ENCODE peak calls at places on chromosome 16, in four cellular contexts. One of them, this sample, is unnamed.

GRCh38 chr16:88759245-88759975 is 25.6 kb downstream of the PIEZO1 start:
- DNase-seq in tibial artery: no peak
- DNase-seq in ovary: peak; percentile 57
- DNase-seq in transverse colon: peak; percentile 85
- DNase-seq in this sample: no peak

GRCh38 chr16:66159987-66160386 is 206.5 kb upstream of the CDH5 start:
- DNase-seq in tibial artery: peak; percentile 31
- DNase-seq in ovary: no peak
- DNase-seq in transverse colon: no peak
- DNase-seq in this sample: no peak

GRCh38 chr16:28237754-28238357 is 26.1 kb upstream of the XPO6 start:
- DNase-seq in tibial artery: no peak
- DNase-seq in ovary: no peak
- DNase-seq in transverse colon: no peak
- DNase-seq in this sample: no peak

GRCh38 chr16:53849585-53849984 is 145.6 kb downstream of the FTO start:
- DNase-seq in tibial artery: no peak
- DNase-seq in ovary: no peak
- DNase-seq in transverse colon: no peak
- DNase-seq in this sample: no peak

GRCh38 chr16:6482861-6483530 is 849.6 kb upstream of the RBFOX1 start:
- DNase-seq in tibial artery: no peak
- DNase-seq in ovary: no peak
- DNase-seq in transverse colon: no peak
- DNase-seq in this sample: no peak

GRCh38 chr16:50679676-50680555 is 1.2 kb downstream of the SNX20 start:
- DNase-seq in tibial artery: peak; percentile 10
- DNase-seq in ovary: no peak
- DNase-seq in transverse colon: no peak
- DNase-seq in this sample: no peak

GRCh38 chr16:66189951-66190350 is 176.5 kb upstream of the CDH5 start:
- DNase-seq in tibial artery: no peak
- DNase-seq in ovary: no peak
- DNase-seq in transverse colon: no peak
- DNase-seq in this sample: no peak

GRCh38 chr16:87034317-87034716 is 282.9 kb downstream of the C16orf95 start:
- DNase-seq in tibial artery: no peak
- DNase-seq in ovary: no peak
- DNase-seq in transverse colon: no peak
- DNase-seq in this sample: no peak

GRCh38 chr16:49617016-49617569 is 238.8 kb downstream of the ZNF423 start:
- DNase-seq in tibial artery: no peak
- DNase-seq in ovary: no peak
- DNase-seq in transverse colon: no peak
- DNase-seq in this sample: no peak

GRCh38 chr16:76639685-76640289 is 362.6 kb downstream of the CNTNAP4 start:
- DNase-seq in tibial artery: no peak
- DNase-seq in ovary: no peak
- DNase-seq in transverse colon: no peak
- DNase-seq in this sample: no peak

GRCh38 chr16:54602666-54603065 is 316.1 kb upstream of the IRX3 start:
- DNase-seq in tibial artery: no peak
- DNase-seq in ovary: no peak
- DNase-seq in transverse colon: no peak
- DNase-seq in this sample: no peak

GRCh38 chr16:83817022-83817421 is 9.2 kb downstream of the HSBP1 start:
- DNase-seq in tibial artery: no peak
- DNase-seq in ovary: no peak
- DNase-seq in transverse colon: no peak
- DNase-seq in this sample: no peak

GRCh38 chr16:57640612-57641011 is 12.2 kb downstream of the ADGRG1 start:
- DNase-seq in tibial artery: no peak
- DNase-seq in ovary: no peak
- DNase-seq in transverse colon: no peak
- DNase-seq in this sample: no peak

GRCh38 chr16:53414381-53414780 is 19.9 kb upstream of the RBL2 start:
- DNase-seq in tibial artery: no peak
- DNase-seq in ovary: no peak
- DNase-seq in transverse colon: no peak
- DNase-seq in this sample: no peak

GRCh38 chr16:17328971-17329370 is 141.8 kb downstream of the XYLT1 start:
- DNase-seq in tibial artery: peak; percentile 82
- DNase-seq in ovary: peak; percentile 42
- DNase-seq in transverse colon: peak; percentile 63
- DNase-seq in this sample: no peak

GRCh38 chr16:47018223-47018891 is 44.9 kb upstream of the DNAJA2 start:
- DNase-seq in tibial artery: no peak
- DNase-seq in ovary: no peak
- DNase-seq in transverse colon: peak; percentile 66
- DNase-seq in this sample: no peak

GRCh38 chr16:9258423-9259051 is 167.1 kb downstream of the HAPSTR1 start:
- DNase-seq in tibial artery: no peak
- DNase-seq in ovary: no peak
- DNase-seq in transverse colon: peak; percentile 18
- DNase-seq in this sample: no peak

GRCh38 chr16:47008174-47008573 is 34.7 kb upstream of the DNAJA2 start:
- DNase-seq in tibial artery: no peak
- DNase-seq in ovary: no peak
- DNase-seq in transverse colon: no peak
- DNase-seq in this sample: no peak

GRCh38 chr16:8346291-8346690 is 244.0 kb downstream of the TMEM114 start:
- DNase-seq in tibial artery: no peak
- DNase-seq in ovary: no peak
- DNase-seq in transverse colon: no peak
- DNase-seq in this sample: no peak

GRCh38 chr16:67853670-67854069 is 6.2 kb upstream of the CENPT start:
- DNase-seq in tibial artery: no peak
- DNase-seq in ovary: no peak
- DNase-seq in transverse colon: no peak
- DNase-seq in this sample: no peak

GRCh38 chr16:21159281-21159951 is 942 bp downstream of the LDAF1 start:
- DNase-seq in tibial artery: peak; percentile 82
- DNase-seq in ovary: peak; percentile 39
- DNase-seq in transverse colon: peak; percentile 63
- DNase-seq in this sample: peak; percentile 89

GRCh38 chr16:85717393-85718152 is 28.8 kb upstream of the GINS2 start:
- DNase-seq in tibial artery: peak; percentile 71
- DNase-seq in ovary: peak; percentile 74
- DNase-seq in transverse colon: peak; percentile 72
- DNase-seq in this sample: peak; percentile 86

DNA sequence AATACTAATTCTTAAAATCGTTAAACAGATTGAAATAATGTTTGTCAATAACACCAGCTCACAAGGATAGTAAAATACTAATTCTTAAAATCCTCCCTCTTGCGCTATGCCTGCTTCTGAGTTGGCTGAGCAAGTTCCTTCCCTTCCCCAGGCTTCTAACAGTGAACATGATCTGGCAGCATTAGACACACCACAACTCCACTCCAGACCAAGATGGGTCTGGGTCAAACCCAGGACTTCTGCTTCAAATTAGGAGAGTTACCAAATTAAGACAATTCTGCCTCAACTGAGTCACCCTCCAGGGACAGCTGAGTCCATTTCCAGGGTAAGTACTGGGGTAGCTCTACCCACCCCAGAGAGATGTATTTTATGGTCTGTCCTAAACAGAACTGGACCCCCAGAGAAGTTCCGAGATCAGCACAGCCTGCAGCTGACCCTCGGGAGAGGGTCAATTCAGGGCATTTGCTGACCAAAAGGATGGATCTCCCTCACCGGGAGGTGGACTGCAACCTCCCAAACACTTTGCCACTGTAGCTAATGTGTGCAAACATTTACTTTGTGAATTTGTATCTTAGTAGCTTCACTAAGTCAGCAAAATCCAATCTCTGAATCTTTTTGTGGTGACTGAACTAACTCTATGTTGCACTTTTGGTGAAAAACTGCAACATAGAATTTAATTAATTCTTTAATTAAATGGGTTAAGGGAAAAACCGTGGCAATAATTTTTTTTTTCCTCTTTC is 48.8 kb downstream of the ADCY9 start:
- DNase-seq in tibial artery: no peak
- DNase-seq in ovary: no peak
- DNase-seq in transverse colon: no peak
- DNase-seq in this sample: no peak
- H3K27ac ChIP-seq in tibial artery: no peak overlapping the region
- H3K27ac ChIP-seq in ovary: no peak overlapping the region
- H3K27ac ChIP-seq in transverse colon: no peak overlapping the region
- H3K27ac ChIP-seq in this sample: no peak overlapping the region

DNA sequence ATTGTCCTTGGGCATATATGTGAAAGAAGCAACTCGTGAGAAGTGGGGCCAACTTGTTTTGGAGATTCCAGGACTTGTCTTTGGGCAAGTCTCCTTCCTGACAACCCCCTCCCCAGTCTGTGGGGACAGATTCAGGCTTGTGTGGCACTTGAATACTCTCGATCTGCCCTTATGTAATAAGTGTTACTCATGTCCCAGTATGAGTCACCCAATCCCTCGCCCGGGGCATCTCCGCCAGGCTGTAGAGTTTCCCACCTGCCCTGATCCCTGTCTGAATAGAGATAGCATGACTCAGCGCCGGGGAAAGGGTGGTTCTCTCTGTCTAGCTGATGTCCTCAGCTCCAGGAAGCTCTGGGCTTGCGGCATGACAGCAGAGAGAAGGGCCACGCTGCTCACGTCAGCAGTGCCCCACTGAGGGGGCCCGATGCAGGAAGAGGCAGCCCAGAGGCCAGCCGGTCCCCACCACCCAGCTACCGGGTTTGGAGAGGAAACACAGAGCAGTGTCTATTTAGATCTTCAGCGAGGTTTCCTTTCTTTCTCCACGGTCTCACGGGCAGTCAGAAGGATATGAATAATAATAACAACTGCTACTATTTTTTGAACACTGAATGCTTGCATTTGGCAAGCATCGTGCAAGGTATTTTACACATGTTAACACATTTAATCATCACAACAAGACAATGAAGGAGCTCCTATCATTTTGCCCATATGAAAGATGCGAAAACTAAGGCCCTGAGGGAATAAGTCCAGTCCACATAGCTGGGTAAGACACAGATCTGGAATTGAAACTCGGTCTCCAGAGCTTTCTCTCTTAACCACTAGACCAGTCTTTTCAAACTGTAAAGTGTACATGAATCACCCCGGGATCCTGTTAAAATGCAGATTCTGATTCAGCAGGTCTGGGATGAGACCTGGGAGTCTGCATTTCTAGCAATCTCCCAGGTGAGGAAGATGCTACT is 426.7 kb upstream of the MAF start:
- DNase-seq in tibial artery: peak; percentile 68
- DNase-seq in ovary: peak; percentile 44
- DNase-seq in transverse colon: peak; percentile 40
- DNase-seq in this sample: peak; percentile 84
- H3K4me3 ChIP-seq in tibial artery: no peak overlapping the region
- H3K4me3 ChIP-seq in ovary: no peak overlapping the region
- H3K4me3 ChIP-seq in transverse colon: no peak overlapping the region
- H3K4me3 ChIP-seq in this sample: no peak overlapping the region

DNA sequence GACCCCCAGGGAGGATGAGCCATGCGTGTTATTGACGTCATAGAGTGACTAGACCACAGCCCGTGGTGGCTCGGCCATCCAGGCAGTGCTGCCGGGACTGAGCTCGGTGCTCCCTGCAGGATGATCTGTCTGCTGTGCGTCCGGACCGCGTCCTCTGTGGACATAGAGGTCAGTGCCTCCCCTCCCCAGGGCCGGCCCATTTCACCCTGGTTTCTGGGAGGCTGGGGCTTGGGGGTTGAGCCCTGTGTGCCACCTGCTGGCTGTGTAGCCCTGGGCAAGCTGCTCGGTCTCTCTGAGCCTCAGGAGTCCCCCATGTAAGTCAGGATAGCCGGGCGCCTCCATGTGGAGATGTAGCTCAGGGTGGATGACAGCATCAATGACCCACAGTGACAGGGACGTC is 8.3 kb downstream of the TSC2 start:
- DNase-seq in tibial artery: no peak
- DNase-seq in ovary: no peak
- DNase-seq in transverse colon: no peak
- DNase-seq in this sample: no peak
- TF ChIP-seq CTCF in tibial artery: peak; percentile 22
- TF ChIP-seq CTCF in ovary: no peak
- TF ChIP-seq CTCF in transverse colon: no peak
- TF ChIP-seq CTCF in this sample: no peak

DNA sequence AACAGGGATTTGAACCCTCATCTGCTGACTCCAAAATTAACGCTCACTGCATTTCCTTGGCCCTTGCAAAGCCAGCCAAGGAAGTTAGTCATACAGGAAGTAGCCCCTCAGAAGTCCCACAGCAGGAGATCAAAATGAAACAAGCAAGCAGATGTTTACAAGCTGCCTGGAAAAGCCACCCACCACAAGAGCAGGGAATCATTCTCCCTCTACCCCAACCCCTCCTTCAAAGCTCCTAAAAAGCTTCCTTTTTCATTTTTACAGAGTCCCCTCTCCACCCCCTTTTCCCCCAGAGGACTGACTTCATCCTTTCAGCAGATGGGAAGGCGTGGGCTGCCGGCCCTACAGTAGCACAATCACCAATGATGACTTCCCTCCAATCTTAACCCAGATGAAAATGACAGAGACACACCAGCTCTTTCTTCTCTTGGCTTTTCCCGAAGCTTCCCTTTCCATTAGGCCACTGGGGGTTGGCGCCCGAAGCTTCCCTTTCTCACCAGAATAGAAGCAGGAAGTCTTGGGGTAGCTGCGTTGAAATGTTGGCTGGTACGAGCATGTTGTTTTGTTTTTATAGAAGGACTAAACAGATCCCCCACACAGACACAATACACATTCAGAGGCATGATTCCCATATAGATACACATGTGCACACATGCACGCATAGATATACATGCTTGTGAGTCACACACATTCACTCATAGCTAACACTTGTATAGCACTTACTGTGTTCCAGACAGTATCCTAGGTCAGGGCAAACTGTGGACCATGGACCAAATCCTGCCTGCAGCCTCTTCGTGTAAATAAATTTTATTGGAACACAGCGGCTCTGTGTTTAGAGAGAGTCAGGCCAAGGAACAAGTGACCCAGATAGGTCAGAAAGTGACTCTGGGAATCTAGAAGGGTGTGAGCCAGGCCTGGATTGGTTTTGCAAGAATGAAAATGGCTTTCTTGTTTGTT is 17.4 kb downstream of the ITPRIPL2 start:
- DNase-seq in tibial artery: peak; percentile 73
- DNase-seq in ovary: no peak
- DNase-seq in transverse colon: no peak
- DNase-seq in this sample: peak; percentile 70
- H3K27ac ChIP-seq in tibial artery: peak overlapping the region; percentile 54
- H3K27ac ChIP-seq in ovary: no peak overlapping the region
- H3K27ac ChIP-seq in transverse colon: peak overlapping the region; percentile 65
- H3K27ac ChIP-seq in this sample: peak overlapping the region; percentile 90

DNA sequence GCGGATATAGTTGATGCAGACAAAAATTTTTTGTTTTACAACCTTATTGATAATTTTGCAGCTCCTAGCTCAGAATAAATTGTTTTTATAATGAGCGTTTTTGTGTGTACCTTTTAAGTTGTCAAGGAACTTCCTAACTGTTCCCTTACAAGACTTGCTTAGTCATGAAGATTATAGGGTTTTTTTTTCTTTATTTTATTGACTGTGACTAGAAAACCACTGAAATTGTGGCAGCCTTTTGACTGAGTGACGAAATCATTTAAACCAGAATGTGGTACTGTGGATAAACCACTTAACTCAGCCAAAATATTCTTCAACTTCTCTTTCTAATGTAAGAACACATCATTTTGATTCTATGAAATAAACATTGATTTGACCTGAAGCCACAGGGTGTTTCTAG is 40.8 kb upstream of the VPS4A start:
- DNase-seq in tibial artery: no peak
- DNase-seq in ovary: no peak
- DNase-seq in transverse colon: no peak
- DNase-seq in this sample: no peak
- H3K4me3 ChIP-seq in tibial artery: no peak overlapping the region
- H3K4me3 ChIP-seq in ovary: no peak overlapping the region
- H3K4me3 ChIP-seq in transverse colon: no peak overlapping the region
- H3K4me3 ChIP-seq in this sample: no peak overlapping the region